ENCODE peak calls at places on chromosomes 16 and 17, in seven cellular contexts. G is prostate gland, O is psoas muscle, J is cardiac muscle cell, A is Panc1, Q is lung, F is epithelial cell of esophagus. U is an unnamed sample.

GRCh38 chr16:50267151-50267631 is 840 bp downstream of the ADCY7 start:
- DNase-seq in F (no peak), G (no peak), Q (no peak), A (no peak), O (no peak), J (no peak), U (no peak)

GRCh38 chr16:12207939-12208338 is 231.4 kb downstream of the SNX29 start:
- DNase-seq in A (no peak), G (no peak), F (no peak), O (no peak), Q (no peak), J (no peak), U (no peak)

GRCh38 chr17:3976675-3977171 is 12.5 kb upstream of the ATP2A3 start:
- DNase-seq in F (no peak), Q (peak), A (no peak), G (peak), O (peak), J (no peak), U (peak)

GRCh38 chr17:69223809-69224208 is 4.8 kb downstream of the ABCA10 start:
- DNase-seq in J (no peak), G (no peak), A (no peak), Q (no peak), F (peak), O (no peak), U (no peak)

GRCh38 chr17:78966123-78966813 is 13.5 kb downstream of the LGALS3BP start:
- DNase-seq in F (no peak), J (no peak), Q (no peak), O (no peak), A (no peak), G (no peak), U (no peak)

GRCh38 chr16:15502041-15502725 is 67.8 kb downstream of the BMERB1 start:
- DNase-seq in F (peak), O (peak), J (no peak), Q (no peak), A (peak), G (no peak), U (no peak)

GRCh38 chr16:2514333-2515179 is 804 bp downstream of the ATP6V0C start:
- DNase-seq in A (no peak), O (no peak), J (no peak), Q (peak), F (no peak), G (no peak), U (no peak)

GRCh38 chr17:66784621-66785364 is 50.1 kb upstream of the CACNG5 start:
- DNase-seq in F (no peak), J (no peak), G (no peak), O (no peak), Q (peak), A (no peak), U (no peak)

GRCh38 chr17:60153606-60154355 is 4.0 kb downstream of the CA4 start:
- DNase-seq in O (no peak), J (no peak), G (no peak), F (no peak), A (no peak), Q (no peak), U (no peak)

GRCh38 chr17:74325743-74326379 is at the start of gene KIF19:
- DNase-seq in O (peak), A (no peak), J (peak), Q (peak), F (no peak), G (no peak), U (peak)

GRCh38 chr17:51435641-51436091 is 175.3 kb downstream of the UTP18 start:
- DNase-seq in J (peak), A (no peak), O (peak), Q (peak), F (peak), G (peak), U (peak)

GRCh38 chr17:44734272-44734671 is 24.5 kb upstream of the ADAM11 start:
- DNase-seq in G (no peak), O (no peak), J (no peak), A (no peak), Q (no peak), F (no peak), U (no peak)

GRCh38 chr17:50863221-50863843 is 2.8 kb downstream of the TOB1 start:
- DNase-seq in F (peak), J (peak), G (peak), O (no peak), Q (peak), A (peak), U (peak)

GRCh38 chr16:67336646-67337045 is 10.0 kb downstream of the LRRC36 start:
- DNase-seq in F (peak), A (no peak), J (no peak), O (no peak), Q (no peak), G (no peak), U (no peak)

GRCh38 chr17:1413281-1413791 is 13.3 kb upstream of the YWHAE start:
- DNase-seq in F (peak), J (no peak), A (peak), G (peak), Q (peak), O (peak), U (peak)

GRCh38 chr16:12147681-12148479 is 171.3 kb downstream of the SNX29 start:
- DNase-seq in A (no peak), O (no peak), F (no peak), Q (no peak), G (no peak), J (no peak), U (no peak)

GRCh38 chr16:89729863-89730574 is 8.7 kb downstream of the ZNF276 start:
- DNase-seq in G (no peak), A (no peak), O (no peak), F (no peak), J (peak), Q (no peak), U (no peak)

GRCh38 chr17:18889658-18890057 is 31.7 kb downstream of the PRPSAP2 start:
- DNase-seq in O (no peak), Q (no peak), F (no peak), J (no peak), G (no peak), A (no peak), U (no peak)

GRCh38 chr17:67008101-67008500 is 36.3 kb upstream of the CACNG1 start:
- DNase-seq in Q (no peak), G (no peak), O (no peak), F (no peak), A (no peak), J (no peak), U (no peak)

GRCh38 chr17:48491527-48492273 is 39.1 kb downstream of the HOXB1 start:
- DNase-seq in G (no peak), J (no peak), O (no peak), A (no peak), F (no peak), Q (no peak), U (no peak)

GRCh38 chr16:28283798-28284577 is 8.3 kb upstream of the SBK1 start:
- DNase-seq in A (no peak), F (no peak), O (no peak), G (no peak), J (no peak), Q (no peak), U (no peak)

DNA sequence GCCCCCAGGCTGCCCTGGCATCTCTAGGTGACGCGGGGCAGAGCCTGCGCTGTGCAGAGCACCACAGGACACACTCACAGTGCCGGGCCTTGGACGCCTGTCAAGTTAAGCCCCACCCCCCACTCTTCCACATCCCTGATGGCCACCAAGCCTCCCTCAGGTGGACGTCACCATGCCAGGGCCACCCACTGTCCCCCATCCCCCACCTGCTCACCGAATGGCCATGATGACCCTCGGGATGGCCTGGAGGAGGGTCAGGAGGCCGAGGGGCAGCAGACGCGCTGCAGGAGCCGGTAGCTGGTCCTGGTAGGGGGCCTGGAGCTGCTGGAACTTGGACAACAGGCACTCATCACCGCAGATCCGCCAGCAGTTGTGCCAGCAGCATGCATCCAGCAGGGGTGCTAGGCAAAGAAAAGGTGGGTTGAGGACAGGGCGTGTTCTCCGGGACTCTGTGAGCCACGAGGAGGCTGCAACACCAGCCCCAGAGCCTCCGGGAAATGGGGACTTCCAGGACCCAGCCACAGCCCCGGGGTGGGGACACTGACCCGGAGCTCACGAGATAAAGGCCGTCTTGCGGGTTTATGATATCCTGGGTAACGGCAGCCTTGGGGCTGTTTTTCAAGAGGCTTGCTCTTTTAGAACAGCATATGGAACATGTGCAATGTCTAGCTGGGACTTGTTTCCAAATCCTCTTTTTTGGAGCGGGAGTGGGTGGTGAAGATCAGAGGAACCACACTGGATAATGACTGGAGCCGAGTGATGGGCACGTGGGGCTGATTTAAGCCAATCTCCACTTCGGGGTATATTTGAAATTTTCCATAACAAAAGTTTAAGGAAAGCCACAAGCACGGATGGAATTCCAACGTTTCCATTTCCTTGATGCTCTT is 11.4 kb downstream of the C16orf95 start:
- DNase-seq in F (peak), J (no peak), A (no peak), G (no peak), O (no peak), Q (no peak), U (no peak)
- TF ChIP-seq CTCF in F (peak), J (peak), A (no peak), G (no peak), O (no peak), Q (no peak), U (no peak)

GRCh38 chr17:41885733-41886132 is 20.5 kb upstream of the KLHL11 start:
- DNase-seq in G (no peak), J (peak), O (no peak), F (no peak), A (no peak), Q (no peak), U (no peak)
- TF ChIP-seq CTCF in G (peak), J (peak), O (peak), F (peak), A (no peak), Q (no peak), U (no peak)

GRCh38 chr16:26344976-26345375 is 653.2 kb downstream of the HS3ST4 start:
- DNase-seq in Q (no peak), F (no peak), J (no peak), A (no peak), G (no peak), O (no peak), U (no peak)

GRCh38 chr16:26348095-26348494 is 656.3 kb downstream of the HS3ST4 start:
- DNase-seq in F (no peak), O (no peak), Q (no peak), A (no peak), G (no peak), J (no peak), U (no peak)

GRCh38 chr16:26345951-26346350 is 654.2 kb downstream of the HS3ST4 start:
- DNase-seq in O (no peak), G (no peak), Q (no peak), F (no peak), J (no peak), A (no peak), U (no peak)
- TF ChIP-seq CTCF in O (no peak), G (no peak), Q (no peak), F (no peak), J (no peak), A (no peak), U (no peak)

DNA sequence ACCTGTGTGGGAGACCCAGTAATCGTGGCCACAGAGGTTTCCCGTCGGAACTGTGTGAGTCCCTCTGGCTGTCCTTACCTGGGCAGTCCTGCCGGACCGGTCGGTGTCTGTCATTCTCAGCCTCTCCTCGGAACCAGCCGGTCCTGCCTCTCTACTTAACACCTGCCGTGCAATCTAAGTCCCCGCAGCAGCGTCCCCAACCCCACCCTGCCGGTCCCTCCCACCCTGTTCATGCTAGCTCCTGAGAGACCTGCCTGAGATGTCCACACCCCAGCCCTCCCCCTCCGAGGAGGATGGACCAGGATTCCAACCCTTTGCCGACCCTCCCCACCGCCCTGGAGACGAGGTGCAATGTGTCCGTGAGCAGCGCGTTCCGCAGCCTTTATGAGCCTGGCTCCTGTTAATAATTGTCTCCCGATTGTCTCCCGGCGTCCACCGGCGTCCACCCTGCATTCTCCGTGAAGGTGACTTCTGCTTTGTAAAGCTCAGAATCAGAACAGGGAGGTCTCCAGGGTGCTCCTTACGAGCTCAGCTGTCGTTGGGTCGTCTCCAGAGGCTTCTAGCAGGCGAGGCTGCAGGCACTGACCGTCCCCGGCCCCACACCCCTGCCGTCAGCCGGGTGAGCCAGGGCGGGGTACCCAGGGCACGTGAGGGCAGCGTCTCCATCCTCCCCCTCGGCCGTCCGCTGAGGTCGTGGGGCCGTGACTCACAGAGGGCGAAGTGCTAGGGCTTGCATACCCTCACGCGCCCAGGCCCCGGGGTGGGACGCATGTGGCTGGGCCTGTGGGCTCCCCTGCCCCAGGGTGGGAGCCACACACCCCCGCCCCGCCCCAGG is 10.1 kb downstream of the METRNL start:
- DNase-seq in A (no peak), O (no peak), F (peak), G (peak), Q (no peak), J (no peak), U (peak)
- TF ChIP-seq CTCF in A (no peak), O (no peak), F (no peak), G (no peak), Q (no peak), J (no peak), U (no peak)

U was measured in transverse colon.